ENCODE peak calls at places on chromosome 18, in six cellular contexts. S, F, V, P, M and Y are unnamed samples.

GRCh38 chr18:12779043-12779442 is 76.2 kb downstream of the PSMG2 start:
- DNase-seq in S (no peak), F (no peak), V (no peak), P (no peak), M (no peak), Y (no peak)

GRCh38 chr18:5542393-5543035 is 1.3 kb downstream of the EPB41L3 start:
- DNase-seq in S (no peak), F (no peak), V (no peak), P (no peak), M (no peak), Y (no peak)

GRCh38 chr18:69002233-69002632 is 204.4 kb downstream of the CCDC102B start:
- DNase-seq in S (no peak), F (no peak), V (no peak), P (no peak), M (no peak), Y (no peak)

GRCh38 chr18:78754311-78755043 is 225.1 kb upstream of the SALL3 start:
- DNase-seq in S (no peak), F (no peak), V (no peak), P (no peak), M (no peak), Y (no peak)

GRCh38 chr18:22302152-22302551 is 115.6 kb downstream of the CTAGE1 start:
- DNase-seq in S (no peak), F (no peak), V (no peak), P (no peak), M (no peak), Y (no peak)

GRCh38 chr18:21444465-21445023 is 156.0 kb downstream of the ESCO1 start:
- DNase-seq in S (no peak), F (no peak), V (peak; percentile 17), P (peak; percentile 79), M (no peak), Y (no peak)

GRCh38 chr18:3265564-3266033 is 3.7 kb downstream of the MYL12B start:
- DNase-seq in S (no peak), F (no peak), V (no peak), P (no peak), M (no peak), Y (no peak)

GRCh38 chr18:45326505-45326904 is 288.8 kb upstream of the SLC14A2 start:
- DNase-seq in S (no peak), F (no peak), V (no peak), P (no peak), M (no peak), Y (no peak)

GRCh38 chr18:75248426-75249191 is 38.0 kb downstream of the TSHZ1 start:
- DNase-seq in S (no peak), F (no peak), V (peak; percentile 32), P (no peak), M (no peak), Y (no peak)

GRCh38 chr18:36179562-36180334 is 7.5 kb upstream of the MOCOS start:
- DNase-seq in S (no peak), F (no peak), V (peak; percentile 33), P (peak; percentile 52), M (no peak), Y (no peak)

GRCh38 chr18:43506935-43507334 is 229.6 kb upstream of the SYT4 start:
- DNase-seq in S (no peak), F (no peak), V (no peak), P (no peak), M (no peak), Y (no peak)

GRCh38 chr18:45567123-45567522 is 48.2 kb upstream of the SLC14A2 start:
- DNase-seq in S (no peak), F (no peak), V (no peak), P (no peak), M (no peak), Y (no peak)

GRCh38 chr18:49944681-49945080 is 131.3 kb upstream of the ACAA2 start:
- DNase-seq in S (no peak), F (no peak), V (peak; percentile 12), P (no peak), M (no peak), Y (no peak)

GRCh38 chr18:75218064-75218463 is 7.5 kb downstream of the TSHZ1 start:
- DNase-seq in S (no peak), F (no peak), V (no peak), P (no peak), M (no peak), Y (no peak)

GRCh38 chr18:48545690-48546365 is 7.0 kb downstream of the CTIF start:
- DNase-seq in S (no peak), F (no peak), V (peak; percentile 33), P (no peak), M (no peak), Y (no peak)

GRCh38 chr18:60053747-60054304 is 154.0 kb downstream of the PMAIP1 start:
- DNase-seq in S (no peak), F (no peak), V (no peak), P (no peak), M (no peak), Y (no peak)

GRCh38 chr18:35736696-35737095 is 155.2 kb downstream of the GALNT1 start:
- DNase-seq in S (no peak), F (no peak), V (no peak), P (no peak), M (no peak), Y (no peak)

GRCh38 chr18:2337552-2338141 is 233.7 kb downstream of the METTL4 start:
- DNase-seq in S (peak; percentile 32), F (no peak), V (no peak), P (peak; percentile 83), M (no peak), Y (no peak)

GRCh38 chr18:74388227-74388626 is 68.9 kb downstream of the DIPK1C start:
- DNase-seq in S (no peak), F (no peak), V (no peak), P (no peak), M (no peak), Y (no peak)

GRCh38 chr18:6557052-6557451 is 142.3 kb upstream of the L3MBTL4 start:
- DNase-seq in S (no peak), F (no peak), V (no peak), P (no peak), M (no peak), Y (no peak)